ENCODE peak calls at places on chromosomes 16 and 17, in nine cellular contexts. C, Q, J, I, K, V, D, O and W are unnamed samples.
A peak's percentile ranks its signal among the peaks of the same experiment; 100 is the strongest.

GRCh38 chr16:27691717-27692116 is 141.8 kb downstream of the KATNIP start:
- DNase-seq in C (no peak), Q (no peak), J (no peak), I (no peak), K (no peak), V (no peak), D (no peak), O (no peak), W (no peak)

GRCh38 chr16:28061702-28062101 is 1.8 kb downstream of the GSG1L start:
- DNase-seq in C (no peak), Q (no peak), J (no peak), I (no peak), K (no peak), V (no peak), D (no peak), O (no peak), W (no peak)

GRCh38 chr16:8887438-8887765 is 5.3 kb downstream of the LITAFD start:
- DNase-seq in C (no peak), Q (no peak), J (no peak), I (no peak), K (no peak), V (no peak), D (no peak), O (no peak), W (peak; percentile 51)

GRCh38 chr17:280901-281300 is 71.7 kb downstream of the RPH3AL start:
- DNase-seq in C (no peak), Q (no peak), J (no peak), I (no peak), K (no peak), V (no peak), D (no peak), O (no peak), W (no peak)

GRCh38 chr16:19179890-19180490 is 11.9 kb downstream of the SYT17 start:
- DNase-seq in C (peak; percentile 76), Q (peak; percentile 48), J (peak; percentile 58), I (peak; percentile 56), K (peak; percentile 83), V (peak; percentile 81), D (no peak), O (no peak), W (peak; percentile 68)

GRCh38 chr16:86567701-86568571 is 1.3 kb downstream of the FOXC2 start:
- DNase-seq in C (no peak), Q (peak; percentile 70), J (no peak), I (no peak), K (peak; percentile 82), V (no peak), D (no peak), O (peak; percentile 46), W (peak; percentile 72)

GRCh38 chr17:58969156-58969555 is 137.5 kb downstream of the TRIM37 start:
- DNase-seq in C (no peak), Q (no peak), J (no peak), I (no peak), K (no peak), V (no peak), D (no peak), O (peak; percentile 40), W (peak; percentile 34)

GRCh38 chr16:80751167-80751566 is 53.2 kb downstream of the CDYL2 start:
- DNase-seq in C (no peak), Q (peak; percentile 90), J (no peak), I (no peak), K (peak; percentile 2), V (no peak), D (no peak), O (peak; percentile 87), W (no peak)

GRCh38 chr17:2560658-2561057 is 32.8 kb upstream of the PAFAH1B1 start:
- DNase-seq in C (no peak), Q (peak; percentile 10), J (no peak), I (no peak), K (no peak), V (no peak), D (no peak), O (no peak), W (no peak)

GRCh38 chr16:17591655-17592405 is 121.1 kb upstream of the XYLT1 start:
- DNase-seq in C (no peak), Q (no peak), J (no peak), I (no peak), K (no peak), V (no peak), D (no peak), O (peak; percentile 85), W (no peak)

GRCh38 chr16:78773316-78773715 is 673.9 kb downstream of the WWOX start:
- DNase-seq in C (no peak), Q (no peak), J (no peak), I (no peak), K (peak; percentile 29), V (no peak), D (no peak), O (no peak), W (no peak)

GRCh38 chr16:13441675-13442074 is 478.3 kb upstream of the ERCC4 start:
- DNase-seq in C (no peak), Q (no peak), J (no peak), I (no peak), K (no peak), V (peak; percentile 31), D (no peak), O (no peak), W (peak; percentile 74)

GRCh38 chr17:32486701-32487459 is at the start of gene CDK5R1:
- DNase-seq in C (peak; percentile 55), Q (peak; percentile 72), J (peak; percentile 69), I (peak; percentile 69), K (peak; percentile 94), V (peak; percentile 85), D (no peak), O (peak; percentile 50), W (peak; percentile 88)

GRCh38 chr16:49986351-49987124 is 38.5 kb upstream of the CNEP1R1 start:
- DNase-seq in C (no peak), Q (peak; percentile 37), J (no peak), I (no peak), K (no peak), V (no peak), D (no peak), O (peak; percentile 82), W (no peak)

GRCh38 chr17:48728232-48729231 is at the start of gene HOXB13:
- DNase-seq in C (peak; percentile 86), Q (peak; percentile 29), J (no peak), I (peak; percentile 86), K (peak; percentile 74), V (no peak), D (no peak), O (peak; percentile 81), W (peak; percentile 93)

GRCh38 chr17:43940630-43941029 is 1.6 kb downstream of the PPY start:
- DNase-seq in C (peak; percentile 57), Q (peak; percentile 42), J (no peak), I (peak; percentile 79), K (peak; percentile 77), V (no peak), D (no peak), O (peak; percentile 48), W (peak; percentile 93)